ENCODE peak calls at places on chromosome 21, in nine cellular contexts. G is left lobe of liver; E is activated naive CD4-positive, alpha-beta T cell treated with anti-CD3 and anti-CD28 coated beads, Interleukin-2, amount 50 U/mL, for 16 hours; Y is germinal center; A is DMS153; V is IMR-90; S is upper lobe of right lung; Q is iris pigment epithelial cell; K is activated naive CD8-positive, alpha-beta T cell treated with anti-CD3 and anti-CD28 coated beads for 36 hours. X is an unnamed sample.
A peak's percentile ranks its signal among the peaks of the same experiment; 100 is the strongest.

GRCh38 chr21:28160378-28160777 is 832.3 kb downstream of the LTN1 start:
- DNase-seq in G (no peak), E (no peak), Y (no peak), A (no peak), V (no peak), S (no peak), Q (peak; percentile 10), K (no peak), X (no peak)

GRCh38 chr21:42350271-42350885 is 416 bp downstream of the TFF2 start:
- DNase-seq in G (no peak), E (no peak), Y (no peak), A (no peak), V (no peak), S (peak; percentile 47), Q (no peak), K (no peak), X (no peak)

GRCh38 chr21:46560568-46561447 is 44.1 kb downstream of the S100B start:
- DNase-seq in G (peak; percentile 43), E (no peak), Y (no peak), A (no peak), V (no peak), S (no peak), Q (no peak), K (no peak), X (no peak)

GRCh38 chr21:14675774-14676530 is 129.8 kb upstream of the SAMSN1 start:
- DNase-seq in G (no peak), E (no peak), Y (peak; percentile 25), A (no peak), V (no peak), S (no peak), Q (no peak), K (no peak), X (no peak)

GRCh38 chr21:35046223-35046690 is 2.8 kb downstream of the RUNX1 start:
- DNase-seq in G (no peak), E (no peak), Y (no peak), A (no peak), V (no peak), S (no peak), Q (no peak), K (no peak), X (no peak)

GRCh38 chr21:45763506-45763905 is 120.0 kb downstream of the PCBP3 start:
- DNase-seq in G (no peak), E (no peak), Y (no peak), A (no peak), V (no peak), S (no peak), Q (no peak), K (no peak), X (no peak)

GRCh38 chr21:46118305-46118870 is 20.5 kb downstream of the COL6A2 start:
- DNase-seq in G (peak; percentile 45), E (peak; percentile 3), Y (no peak), A (no peak), V (no peak), S (peak; percentile 52), Q (no peak), K (no peak), X (no peak)

GRCh38 chr21:43325968-43326367 is 101.0 kb downstream of the SIK1 start:
- DNase-seq in G (no peak), E (no peak), Y (peak; percentile 54), A (no peak), V (no peak), S (no peak), Q (no peak), K (peak; percentile 7), X (no peak)

GRCh38 chr21:43819511-43820405 is 30.4 kb downstream of the RRP1 start:
- DNase-seq in G (no peak), E (no peak), Y (no peak), A (no peak), V (no peak), S (no peak), Q (no peak), K (no peak), X (no peak)

GRCh38 chr21:16192900-16193299 is 463.1 kb downstream of the USP25 start:
- DNase-seq in G (no peak), E (no peak), Y (no peak), A (no peak), V (peak; percentile 20), S (no peak), Q (peak; percentile 77), K (no peak), X (no peak)

GRCh38 chr21:15894596-15894995 is 164.8 kb downstream of the USP25 start:
- DNase-seq in G (no peak), E (no peak), Y (no peak), A (no peak), V (peak; percentile 38), S (no peak), Q (peak; percentile 28), K (no peak), X (no peak)

GRCh38 chr21:33025471-33026298 is at the start of gene OLIG2:
- DNase-seq in G (no peak), E (no peak), Y (no peak), A (no peak), V (peak; percentile 16), S (no peak), Q (no peak), K (no peak), X (no peak)

GRCh38 chr21:39094847-39095525 is 88.3 kb downstream of the PSMG1 start:
- DNase-seq in G (peak; percentile 69), E (no peak), Y (no peak), A (no peak), V (peak; percentile 93), S (no peak), Q (peak; percentile 98), K (no peak), X (no peak)

GRCh38 chr21:30340714-30341573 is 3.5 kb upstream of the KRTAP27-1 start:
- DNase-seq in G (peak; percentile 47), E (peak; percentile 37), Y (no peak), A (peak; percentile 13), V (peak; percentile 10), S (no peak), Q (peak; percentile 55), K (no peak), X (peak; percentile 3)

GRCh38 chr21:21114456-21114855 is 116.2 kb downstream of the NCAM2 start:
- DNase-seq in G (no peak), E (no peak), Y (no peak), A (no peak), V (no peak), S (no peak), Q (no peak), K (no peak), X (no peak)

GRCh38 chr21:37139902-37140301 is 66.8 kb downstream of the TTC3 start:
- DNase-seq in G (no peak), E (no peak), Y (no peak), A (no peak), V (peak; percentile 71), S (no peak), Q (peak; percentile 75), K (no peak), X (no peak)

GRCh38 chr21:44761011-44761729 is 40.5 kb downstream of the UBE2G2 start:
- DNase-seq in G (no peak), E (no peak), Y (no peak), A (no peak), V (no peak), S (no peak), Q (no peak), K (no peak), X (no peak)

GRCh38 chr21:45263534-45263933 is 24.2 kb downstream of the POFUT2 start:
- DNase-seq in G (peak; percentile 43), E (no peak), Y (no peak), A (no peak), V (no peak), S (no peak), Q (no peak), K (no peak), X (no peak)

GRCh38 chr21:15444118-15444960 is 285.4 kb upstream of the USP25 start:
- DNase-seq in G (peak; percentile 81), E (no peak), Y (no peak), A (no peak), V (no peak), S (no peak), Q (no peak), K (no peak), X (no peak)

GRCh38 chr21:34189506-34189905 is 116.1 kb downstream of the MRPS6 start:
- DNase-seq in G (no peak), E (no peak), Y (no peak), A (no peak), V (no peak), S (no peak), Q (no peak), K (no peak), X (no peak)

GRCh38 chr21:45985471-45986315 is 4.1 kb downstream of the COL6A1 start:
- DNase-seq in G (no peak), E (peak; percentile 5), Y (no peak), A (no peak), V (no peak), S (peak; percentile 60), Q (no peak), K (no peak), X (no peak)

GRCh38 chr21:29148535-29148934 is 18.1 kb downstream of the MAP3K7CL start:
- DNase-seq in G (no peak), E (no peak), Y (no peak), A (no peak), V (peak; percentile 64), S (no peak), Q (peak; percentile 55), K (no peak), X (no peak)

GRCh38 chr21:15141236-15141970 is 76.6 kb upstream of the NRIP1 start:
- DNase-seq in G (peak; percentile 86), E (no peak), Y (no peak), A (peak; percentile 3), V (no peak), S (peak; percentile 75), Q (no peak), K (no peak), X (no peak)

GRCh38 chr21:25360593-25360992 is 246.7 kb downstream of the MRPL39 start:
- DNase-seq in G (no peak), E (no peak), Y (no peak), A (no peak), V (no peak), S (no peak), Q (no peak), K (no peak), X (no peak)

X was measured in HCT116.